ENCODE peak calls at places on chromosomes 13 and 19, in five cellular contexts. U, D, V, G and H are unnamed samples.

GRCh38 chr13:42396501-42396900 is 124.5 kb downstream of the AKAP11 start:
- DNase-seq in D (peak; percentile 47), V (no peak), U (no peak), G (peak; percentile 18), H (no peak)

GRCh38 chr19:5137571-5138124 is 168.7 kb downstream of the KDM4B start:
- DNase-seq in D (no peak), U (peak; percentile 44), G (no peak), V (no peak), H (no peak)

GRCh38 chr19:39531834-39532232 is 819 bp downstream of the EID2B start:
- DNase-seq in G (no peak), V (no peak), U (no peak), D (no peak), H (no peak)

GRCh38 chr19:1410136-1410786 is 2.9 kb downstream of the DAZAP1 start:
- DNase-seq in V (no peak), D (no peak), U (peak; percentile 51), G (no peak), H (no peak)

GRCh38 chr19:16435238-16435911 is 36.4 kb downstream of the EPS15L1 start:
- DNase-seq in D (peak; percentile 35), G (peak; percentile 64), V (no peak), U (no peak), H (no peak)

GRCh38 chr13:114061047-114061446 is 71.4 kb downstream of the RASA3 start:
- DNase-seq in U (no peak), D (no peak), G (no peak), V (no peak), H (no peak)

GRCh38 chr19:308471-309205 is 17.4 kb upstream of the PLPP2 start:
- DNase-seq in U (no peak), V (no peak), D (no peak), G (no peak), H (no peak)

GRCh38 chr19:44764975-44765948 is 12.4 kb upstream of the CBLC start:
- DNase-seq in U (no peak), D (no peak), V (no peak), G (no peak), H (peak; percentile 32)

GRCh38 chr19:18551631-18552030 is 6.0 kb upstream of the KXD1 start:
- DNase-seq in G (no peak), V (no peak), D (no peak), U (no peak), H (no peak)

GRCh38 chr13:112744306-112745021 is 54.6 kb downstream of the ATP11A start:
- DNase-seq in G (peak; percentile 28), V (no peak), U (no peak), D (no peak), H (peak; percentile 17)

GRCh38 chr13:77026255-77026782 is 640 bp downstream of the FBXL3 start:
- DNase-seq in V (peak; percentile 77), G (peak; percentile 75), U (peak; percentile 87), D (peak; percentile 78), H (peak; percentile 89)

GRCh38 chr13:30751183-30751933 is 16.0 kb downstream of the ALOX5AP start:
- DNase-seq in D (no peak), G (no peak), U (no peak), V (no peak), H (no peak)

DNA sequence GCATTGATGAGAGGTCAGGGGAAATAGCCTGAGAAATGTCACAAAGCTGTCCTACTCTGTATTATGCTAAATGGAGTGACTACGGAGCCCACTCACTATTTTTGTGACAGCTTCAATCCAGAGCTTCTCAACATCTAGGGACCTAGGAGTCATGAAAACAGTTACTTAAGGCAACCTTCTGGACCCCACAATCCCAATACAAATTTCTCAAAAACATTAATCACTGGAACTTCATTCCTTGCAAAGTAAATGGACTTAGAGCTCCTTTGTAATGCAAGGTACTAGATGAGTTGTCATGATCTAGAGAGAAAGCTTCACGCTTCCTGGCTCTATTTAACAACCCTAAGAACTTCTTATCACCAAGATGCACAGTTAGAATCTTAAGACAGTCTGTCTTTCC is 2.6 kb upstream of the RAP2A start:
- DNase-seq in D (no peak), U (no peak), V (no peak), G (no peak), H (no peak)
- H3K4me3 ChIP-seq in D (no peak overlapping the region), U (no peak overlapping the region), V (no peak overlapping the region), G (no peak overlapping the region), H (no peak overlapping the region)

DNA sequence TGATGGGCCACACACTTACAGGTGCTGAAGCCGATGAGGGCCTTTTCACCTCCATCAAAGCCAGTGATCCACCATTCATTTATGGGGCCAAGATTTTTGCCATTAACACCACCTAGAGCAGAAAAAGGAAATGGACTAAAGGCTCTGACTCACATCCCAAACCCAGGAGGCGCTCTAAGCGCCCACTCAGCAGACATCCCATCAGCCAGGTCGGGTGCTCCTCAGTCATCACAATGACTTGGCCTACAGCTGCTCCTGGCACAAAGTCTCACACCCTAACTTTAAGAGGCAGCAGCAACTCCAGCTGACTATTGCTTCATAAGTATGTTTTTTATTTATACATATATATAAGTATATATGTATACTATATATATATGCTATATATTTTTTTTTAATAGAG is 36.1 kb upstream of the EIF3G start:
- DNase-seq in D (no peak), G (peak; percentile 14), U (no peak), V (no peak), H (peak; percentile 43)
- TF ChIP-seq CTCF in D (no peak), G (no peak), U (no peak), V (no peak), H (no peak)

GRCh38 chr19:46495789-46496099 is at the start of gene PNMA8B:
- DNase-seq in D (no peak), U (peak; percentile 64), V (peak; percentile 88), G (peak; percentile 81), H (peak; percentile 90)
- H3K4me3 ChIP-seq in D (no peak within 1 kb of the TSS), U (no peak within 1 kb of the TSS), V (peak within 1 kb of the TSS; percentile 49), G (peak within 1 kb of the TSS; percentile 2), H (no peak within 1 kb of the TSS)

GRCh38 chr13:75364131-75364713 is 117.7 kb downstream of the TBC1D4 start:
- DNase-seq in D (no peak), U (no peak), G (peak; percentile 85), V (no peak), H (peak; percentile 84)
- TF ChIP-seq CTCF in D (no peak), U (no peak), G (peak; percentile 24), V (no peak), H (peak; percentile 18)

GRCh38 chr19:8240274-8241229 is 31.4 kb downstream of the CERS4 start:
- DNase-seq in D (peak; percentile 64), U (peak; percentile 92), G (peak; percentile 87), V (no peak), H (peak; percentile 37)
- H3K4me3 ChIP-seq in D (no peak overlapping the region), U (no peak overlapping the region), G (no peak overlapping the region), V (no peak overlapping the region), H (no peak overlapping the region)

GRCh38 chr13:44050450-44051063 is 170.9 kb downstream of the LACC1 start:
- DNase-seq in U (no peak), G (peak; percentile 20), D (no peak), V (peak; percentile 36), H (peak; percentile 48)

GRCh38 chr13:44046428-44046827 is 166.7 kb downstream of the LACC1 start:
- DNase-seq in D (no peak), V (no peak), U (no peak), G (no peak), H (no peak)

GRCh38 chr13:44051405-44051804 is 171.7 kb downstream of the LACC1 start:
- DNase-seq in D (no peak), V (no peak), U (no peak), G (no peak), H (no peak)

GRCh38 chr13:44049546-44049945 is 169.8 kb downstream of the LACC1 start:
- DNase-seq in V (no peak), U (no peak), D (no peak), G (no peak), H (no peak)

GRCh38 chr13:44048326-44048725 is 168.6 kb downstream of the LACC1 start:
- DNase-seq in G (no peak), V (peak; percentile 49), U (no peak), D (no peak), H (no peak)
- TF ChIP-seq CTCF in G (no peak), V (peak; percentile 57), U (no peak), D (no peak), H (peak; percentile 19)

GRCh38 chr19:42284066-42284501 is 15.0 kb downstream of the CIC start:
- DNase-seq in G (peak; percentile 69), V (peak; percentile 91), U (peak; percentile 84), D (peak; percentile 79), H (peak; percentile 77)
- H3K4me3 ChIP-seq in G (peak overlapping the region; percentile 41), V (peak overlapping the region; percentile 45), U (no peak overlapping the region), D (no peak overlapping the region), H (no peak overlapping the region)